ENCODE peak calls at places on chromosomes 7 and 10, in seven cellular contexts. K is glutamatergic neuron, D is endothelial cell, S is HFF-Myc, Y is AG04450, P is choroid plexus epithelial cell, I is progenitor cell of endocrine pancreas. R is an unnamed sample.

GRCh38 chr7:91630581-91631370 is 249.7 kb downstream of the MTERF1 start:
- DNase-seq in K (no peak), D (no peak), S (no peak), Y (no peak), P (no peak), I (no peak), R (no peak)

GRCh38 chr7:38744746-38745145 is 113.6 kb upstream of the AMPH start:
- DNase-seq in K (no peak), D (no peak), S (no peak), Y (peak; percentile 13), P (peak; percentile 71), I (no peak), R (no peak)

GRCh38 chr10:36441557-36441956 is 683.8 kb upstream of the ANKRD30A start:
- DNase-seq in K (no peak), D (no peak), S (no peak), Y (no peak), P (peak; percentile 29), I (no peak), R (no peak)

GRCh38 chr7:35446091-35446490 is 192.2 kb upstream of the TBX20 start:
- DNase-seq in K (no peak), D (no peak), S (no peak), Y (no peak), P (no peak), I (no peak), R (no peak)

GRCh38 chr7:101085000-101085948 is at the start of gene TRIM56:
- DNase-seq in K (peak; percentile 36), D (peak; percentile 46), S (no peak), Y (peak; percentile 36), P (peak; percentile 89), I (peak; percentile 61), R (peak; percentile 76)

GRCh38 chr7:93890464-93891068 is at the start of gene TFPI2:
- DNase-seq in K (peak; percentile 43), D (peak; percentile 38), S (no peak), Y (no peak), P (peak; percentile 84), I (peak; percentile 34), R (peak; percentile 78)

GRCh38 chr10:12507165-12507870 is 158.0 kb downstream of the CAMK1D start:
- DNase-seq in K (no peak), D (no peak), S (no peak), Y (no peak), P (no peak), I (no peak), R (no peak)

GRCh38 chr7:151960449-151960848 is 4.2 kb downstream of the GALNTL5 start:
- DNase-seq in K (no peak), D (no peak), S (no peak), Y (no peak), P (no peak), I (no peak), R (no peak)

GRCh38 chr7:109246330-109247077 is 676.8 kb downstream of the DNAJB9 start:
- DNase-seq in K (no peak), D (no peak), S (peak; percentile 78), Y (no peak), P (peak; percentile 2), I (no peak), R (no peak)

GRCh38 chr7:117296066-117296465 is 26.8 kb downstream of the WNT2 start:
- DNase-seq in K (no peak), D (no peak), S (no peak), Y (no peak), P (no peak), I (no peak), R (no peak)

GRCh38 chr10:70315815-70316214 is 32.0 kb upstream of the NPFFR1 start:
- DNase-seq in K (no peak), D (peak; percentile 22), S (no peak), Y (no peak), P (no peak), I (no peak), R (peak; percentile 36)

GRCh38 chr7:151051108-151051507 is 2.8 kb downstream of the ASIC3 start:
- DNase-seq in K (peak; percentile 62), D (peak; percentile 88), S (no peak), Y (no peak), P (peak; percentile 79), I (peak; percentile 75), R (peak; percentile 90)

GRCh38 chr10:45008524-45009161 is 7.9 kb downstream of the ZNF22 start:
- DNase-seq in K (no peak), D (peak; percentile 44), S (peak; percentile 89), Y (peak; percentile 61), P (peak; percentile 95), I (no peak), R (peak; percentile 27)

GRCh38 chr7:157543276-157543675 is 206.5 kb downstream of the DNAJB6 start:
- DNase-seq in K (peak; percentile 9), D (no peak), S (no peak), Y (no peak), P (no peak), I (no peak), R (no peak)

GRCh38 chr7:92754756-92755581 is 81.4 kb downstream of the CDK6 start:
- DNase-seq in K (peak; percentile 34), D (no peak), S (no peak), Y (no peak), P (no peak), I (no peak), R (peak; percentile 37)

GRCh38 chr7:30845426-30846135 is 66.1 kb upstream of the AQP1 start:
- DNase-seq in K (peak; percentile 65), D (peak; percentile 28), S (no peak), Y (no peak), P (peak; percentile 37), I (no peak), R (no peak)

GRCh38 chr10:35203744-35204143 is 77.1 kb downstream of the CREM start:
- DNase-seq in K (no peak), D (no peak), S (no peak), Y (no peak), P (no peak), I (no peak), R (no peak)

GRCh38 chr7:134327896-134328295 is 11.2 kb upstream of the SLC35B4 start:
- DNase-seq in K (peak; percentile 53), D (peak; percentile 60), S (peak; percentile 36), Y (no peak), P (peak; percentile 74), I (no peak), R (peak; percentile 53)

GRCh38 chr10:103678104-103678526 is 177.3 kb downstream of the SH3PXD2A start:
- DNase-seq in K (peak; percentile 84), D (no peak), S (peak; percentile 98), Y (peak; percentile 99), P (peak; percentile 99), I (no peak), R (peak; percentile 68)

GRCh38 chr7:115124409-115124939 is 202.6 kb downstream of the MDFIC start:
- DNase-seq in K (no peak), D (no peak), S (no peak), Y (no peak), P (peak; percentile 37), I (no peak), R (no peak)

GRCh38 chr10:89373916-89374711 is 3.7 kb upstream of the IFIT1B start:
- DNase-seq in K (no peak), D (no peak), S (no peak), Y (no peak), P (peak; percentile 94), I (no peak), R (no peak)

GRCh38 chr7:26777383-26777782 is 87.0 kb downstream of the SKAP2 start:
- DNase-seq in K (no peak), D (no peak), S (no peak), Y (no peak), P (no peak), I (no peak), R (no peak)
- TF ChIP-seq CTCF in K (no peak), D (no peak), S (no peak), Y (no peak), P (no peak), I (no peak), R (no peak)

DNA sequence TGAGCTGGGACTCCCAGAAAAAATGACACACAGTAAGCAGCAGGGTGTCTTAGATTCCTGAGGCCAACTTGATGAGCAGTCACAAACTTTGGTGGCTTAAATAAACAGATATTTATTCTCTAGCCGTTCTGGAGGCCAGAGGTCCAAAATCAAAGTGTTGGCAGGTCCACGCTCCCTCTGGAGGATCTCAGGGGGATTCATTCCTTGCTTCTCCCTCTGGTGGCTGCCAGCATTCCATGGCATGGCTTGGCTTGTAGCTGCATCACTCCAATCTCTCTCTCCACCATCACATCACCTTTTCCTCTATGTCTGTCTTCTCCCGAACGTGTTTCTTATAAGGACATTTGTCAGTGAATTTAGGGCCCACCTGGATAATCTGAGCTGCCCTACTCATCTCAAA is 98.4 kb downstream of the OSBPL3 start:
- DNase-seq in K (no peak), D (peak; percentile 10), S (no peak), Y (no peak), P (no peak), I (no peak), R (no peak)
- TF ChIP-seq CTCF in K (no peak), D (no peak), S (peak; percentile 42), Y (peak; percentile 33), P (peak; percentile 36), I (peak; percentile 19), R (no peak)

GRCh38 chr10:9681655-9682054 is 1336.0 kb upstream of the CELF2 start:
- DNase-seq in K (no peak), D (no peak), S (no peak), Y (no peak), P (no peak), I (no peak), R (no peak)
- TF ChIP-seq CTCF in K (no peak), D (no peak), S (peak; percentile 12), Y (no peak), P (peak; percentile 36), I (no peak), R (no peak)

DNA sequence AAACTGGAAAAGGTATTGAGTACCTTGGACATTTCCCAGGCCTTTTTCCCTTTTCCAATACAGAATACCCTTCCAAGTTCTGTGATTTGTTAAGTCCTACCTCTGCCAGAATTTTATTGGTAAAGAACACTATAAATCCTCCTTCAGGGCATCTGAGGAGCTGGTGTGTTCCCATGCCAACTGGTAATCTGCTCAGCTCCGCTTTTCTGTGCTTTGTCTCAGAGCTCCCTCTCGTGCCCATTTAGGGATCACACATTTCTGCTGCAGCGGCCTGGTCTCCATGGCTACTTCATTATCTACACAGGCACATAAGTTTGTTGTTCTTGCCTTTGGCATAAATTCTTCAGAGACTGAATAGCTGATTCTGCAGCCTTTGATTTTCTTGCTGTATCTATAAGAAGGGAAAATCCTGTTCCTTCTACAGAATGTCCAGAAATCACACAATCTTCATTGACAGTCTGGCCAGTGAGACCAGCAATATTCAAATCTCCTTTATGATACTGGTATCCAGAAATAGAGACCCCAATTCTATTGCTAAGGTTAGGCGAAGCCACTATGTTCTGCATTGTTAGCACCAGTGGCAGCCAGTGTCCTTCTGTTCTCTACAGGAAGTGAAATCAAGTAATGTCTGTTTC is 52.0 kb downstream of the DENND11 start:
- DNase-seq in K (peak; percentile 56), D (peak; percentile 69), S (peak; percentile 75), Y (peak; percentile 66), P (peak; percentile 96), I (peak; percentile 36), R (peak; percentile 58)
- TF ChIP-seq CTCF in K (peak; percentile 51), D (peak; percentile 42), S (peak; percentile 79), Y (peak; percentile 93), P (peak; percentile 97), I (peak; percentile 78), R (peak; percentile 64)

DNA sequence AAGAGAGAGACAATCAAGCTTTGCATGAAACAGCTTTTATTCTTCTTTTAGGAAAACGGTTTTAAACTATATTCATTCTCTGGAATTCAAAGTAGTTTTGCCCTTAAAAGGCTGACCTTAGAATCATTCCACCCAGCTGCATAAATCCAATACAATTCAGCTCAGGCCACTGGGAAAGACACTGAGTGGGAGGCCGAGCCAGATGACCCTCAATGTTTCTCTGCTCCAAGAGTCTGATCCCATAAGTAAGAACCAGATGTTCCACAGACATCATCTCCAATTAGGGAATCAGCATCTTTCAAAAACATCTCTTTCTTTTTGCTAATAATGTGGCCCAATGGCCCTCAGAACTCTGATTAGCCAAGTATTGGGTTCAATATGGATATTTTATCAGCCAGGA is 26.1 kb downstream of the CREB3L2 start:
- DNase-seq in K (no peak), D (no peak), S (no peak), Y (no peak), P (peak; percentile 44), I (no peak), R (no peak)
- TF ChIP-seq CTCF in K (no peak), D (no peak), S (no peak), Y (no peak), P (no peak), I (no peak), R (no peak)